ENCODE peak calls at places on chromosome 16, in six cellular contexts. L is Peyer's patch, T is transverse colon, D is ovary, R is cardiac muscle cell, C is heart right ventricle. W is an unnamed sample. For H3K4me1, the result is how much of the 10 kb centered on the place peaks cover.

GRCh38 chr16:5770118-5770517 is 672.5 kb upstream of the EEF2KMT start:
- DNase-seq in T (no peak), L (no peak), C (no peak), D (no peak), R (no peak), W (no peak)

GRCh38 chr16:85028638-85029412 is 1.2 kb downstream of the KIAA0513 start:
- DNase-seq in L (peak), R (no peak), T (peak), C (peak), D (no peak), W (peak)

GRCh38 chr16:23333962-23334361 is 31.9 kb downstream of the SCNN1B start:
- DNase-seq in R (no peak), T (no peak), L (no peak), C (no peak), D (no peak), W (no peak)

GRCh38 chr16:58537124-58537906 is 22.0 kb downstream of the SETD6 start:
- DNase-seq in L (no peak), C (no peak), R (no peak), D (no peak), T (no peak), W (no peak)

GRCh38 chr16:74603848-74604247 is 3.1 kb downstream of the GLG1 start:
- DNase-seq in D (no peak), R (no peak), L (no peak), T (no peak), C (no peak), W (peak)

GRCh38 chr16:85755929-85756768 is 5.3 kb upstream of the C16orf74 start:
- DNase-seq in D (no peak), C (no peak), L (peak), R (no peak), T (peak), W (no peak)

GRCh38 chr16:71426069-71426879 is 15.6 kb downstream of the TLE7 start:
- DNase-seq in D (no peak), R (peak), C (no peak), L (peak), T (peak), W (peak)

GRCh38 chr16:11056090-11056988 is 112.0 kb downstream of the CLEC16A start:
- DNase-seq in C (no peak), L (peak), R (no peak), T (no peak), D (no peak), W (no peak)

GRCh38 chr16:51940183-51940582 is 606.8 kb downstream of the TOX3 start:
- DNase-seq in C (no peak), L (no peak), R (no peak), D (no peak), T (no peak), W (no peak)

GRCh38 chr16:30472328-30472942 is at the start of gene ITGAL:
- DNase-seq in L (peak), T (peak), C (peak), D (no peak), R (no peak), W (peak)

GRCh38 chr16:72834499-72834898 is 213.4 kb downstream of the ZFHX3 start:
- DNase-seq in R (no peak), D (no peak), C (no peak), L (no peak), T (no peak), W (no peak)

GRCh38 chr16:31016018-31016417 is 5.6 kb upstream of the STX1B start:
- DNase-seq in L (no peak), D (no peak), T (no peak), C (no peak), R (no peak), W (no peak)

GRCh38 chr16:22726868-22727267 is 87.1 kb upstream of the HS3ST2 start:
- DNase-seq in C (no peak), L (no peak), R (no peak), T (no peak), D (no peak), W (no peak)

GRCh38 chr16:21277927-21278706 is at the start of gene CRYM:
- DNase-seq in L (peak), T (peak), D (peak), R (peak), C (peak), W (peak)

GRCh38 chr16:75576384-75576811 is 10.2 kb downstream of the GABARAPL2 start:
- DNase-seq in L (no peak), T (no peak), R (no peak), C (no peak), D (no peak), W (no peak)

GRCh38 chr16:47732122-47732805 is 271.1 kb downstream of the PHKB start:
- DNase-seq in T (no peak), L (no peak), D (no peak), C (no peak), R (no peak), W (no peak)

GRCh38 chr16:28623172-28623711 is 13.4 kb upstream of the SULT1A1 start:
- DNase-seq in R (no peak), T (peak), D (peak), L (peak), C (no peak), W (no peak)

GRCh38 chr16:13835357-13835756 is 84.6 kb upstream of the ERCC4 start:
- DNase-seq in L (no peak), C (no peak), R (no peak), D (no peak), T (no peak), W (no peak)

GRCh38 chr16:48321307-48322036 is 63.7 kb downstream of the SIAH1 start:
- DNase-seq in T (no peak), D (no peak), C (no peak), L (no peak), R (no peak), W (no peak)

GRCh38 chr16:80973991-80974390 is 32.7 kb downstream of the CMC2 start:
- DNase-seq in D (no peak), R (no peak), L (no peak), T (no peak), C (no peak), W (no peak)

GRCh38 chr16:86078121-86078600 is 179.2 kb downstream of the IRF8 start:
- DNase-seq in C (no peak), T (peak), D (no peak), L (no peak), R (no peak), W (no peak)

GRCh38 chr16:76441886-76442285 is 164.7 kb downstream of the CNTNAP4 start:
- DNase-seq in T (no peak), D (no peak), L (no peak), R (no peak), C (no peak), W (no peak)

GRCh38 chr16:66150691-66151090 is 215.8 kb upstream of the CDH5 start:
- DNase-seq in R (no peak), T (peak), C (no peak), L (no peak), D (no peak), W (no peak)

GRCh38 chr16:84608281-84608680 is 9.6 kb downstream of the COTL1 start:
- DNase-seq in R (no peak), C (no peak), L (no peak), T (no peak), D (no peak), W (no peak)

GRCh38 chr16:73732681-73733080 is 563.9 kb upstream of the PSMD7 start:
- DNase-seq in D (no peak), C (no peak), R (no peak), T (no peak), L (no peak), W (no peak)

GRCh38 chr16:57876210-57876609 is 73.9 kb upstream of the KIFC3 start:
- DNase-seq in L (no peak), T (no peak), C (no peak), R (no peak), D (no peak), W (no peak)

GRCh38 chr16:83589576-83589975 is 218.2 kb upstream of the HSBP1 start:
- DNase-seq in D (no peak), L (no peak), C (no peak), T (no peak), R (no peak), W (no peak)

GRCh38 chr16:74309789-74310781 is 13.5 kb downstream of the PSMD7 start:
- DNase-seq in D (no peak), C (no peak), R (peak), T (no peak), L (no peak), W (peak)

GRCh38 chr16:49596699-49597291 is 223.2 kb downstream of the C16orf78 start:
- DNase-seq in C (no peak), T (no peak), D (no peak), L (no peak), R (no peak), W (no peak)

GRCh38 chr16:85557976-85558589 is 55.0 kb upstream of the GSE1 start:
- DNase-seq in D (no peak), T (peak), R (no peak), L (peak), C (no peak), W (no peak)

GRCh38 chr16:75198135-75198600 is 8.8 kb downstream of the CTRB2 start:
- DNase-seq in L (no peak), R (no peak), T (no peak), C (no peak), D (no peak), W (no peak)

GRCh38 chr16:85192736-85193493 is 80.6 kb upstream of the CIBAR2 start:
- DNase-seq in L (no peak), D (no peak), C (no peak), R (no peak), T (no peak), W (no peak)

GRCh38 chr16:82943371-82943770 is 316.6 kb downstream of the CDH13 start:
- DNase-seq in R (no peak), D (no peak), C (no peak), T (no peak), L (no peak), W (no peak)

GRCh38 chr16:13665876-13666275 is 254.1 kb upstream of the ERCC4 start:
- DNase-seq in D (no peak), C (no peak), R (no peak), T (no peak), L (no peak), W (no peak)

GRCh38 chr16:65661451-65661850 is 539.6 kb upstream of the CDH11 start:
- DNase-seq in R (no peak), C (no peak), D (no peak), T (no peak), L (no peak), W (no peak)

GRCh38 chr16:49986351-49987124 is 38.5 kb upstream of the CNEP1R1 start:
- DNase-seq in R (no peak), L (no peak), C (peak), D (no peak), T (no peak), W (peak)

GRCh38 chr16:29825145-29826044 is 5.1 kb downstream of the MVP start:
- DNase-seq in T (peak), L (peak), R (no peak), C (peak), D (peak), W (no peak)

GRCh38 chr16:70703041-70703834 is 17.4 kb upstream of the MTSS2 start:
- DNase-seq in L (no peak), R (peak), T (peak), D (peak), C (peak), W (peak)

GRCh38 chr16:69410285-69410990 is 14.0 kb upstream of the CYB5B start:
- DNase-seq in T (no peak), L (no peak), R (no peak), D (no peak), C (no peak), W (no peak)

GRCh38 chr16:24493859-24494258 is 45.5 kb upstream of the RBBP6 start:
- DNase-seq in C (no peak), R (no peak), T (no peak), L (no peak), D (no peak), W (peak)
- H3K4me1 ChIP-seq in C (under half), R (under half), T (under half), L (under half), D (under half), W (under half)

GRCh38 chr16:2027024-2028010 is 615 bp downstream of the NHERF2 start:
- DNase-seq in C (peak), D (peak), L (no peak), T (no peak), R (no peak), W (no peak)
- H3K4me1 ChIP-seq in C (under half), D (under half), L (half or more), T (under half), R (under half), W (under half)

DNA sequence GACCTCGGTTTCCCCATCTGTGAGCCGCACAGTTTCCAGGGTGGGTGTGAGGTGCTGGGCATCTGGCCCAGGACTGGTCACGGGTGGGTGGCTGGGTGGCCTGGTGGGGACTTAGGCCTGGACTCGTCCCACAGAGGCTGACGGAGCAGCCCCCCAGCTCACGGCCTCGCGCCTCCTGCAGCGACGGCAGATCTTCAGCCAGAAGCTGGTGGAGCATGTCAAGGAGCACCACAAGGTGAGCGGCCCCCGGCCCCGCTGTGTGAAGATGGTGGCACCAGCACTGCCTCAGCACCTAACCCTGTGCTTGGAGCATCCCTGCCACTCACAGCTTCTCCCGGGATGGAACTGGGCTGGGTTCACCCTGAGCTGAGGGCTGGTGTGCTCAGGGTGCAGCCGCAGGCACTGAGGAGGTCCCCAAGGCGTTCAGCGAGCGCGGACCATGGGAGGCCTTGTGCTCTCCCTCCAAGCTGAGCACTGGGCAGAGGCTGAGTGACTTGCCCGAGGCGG is 2.4 kb downstream of the CDT1 start:
- DNase-seq in L (no peak), R (no peak), T (no peak), D (no peak), C (no peak), W (no peak)
- H3K4me1 ChIP-seq in L (under half), R (under half), T (under half), D (under half), C (under half), W (under half)

GRCh38 chr16:3823427-3823826 is 57.1 kb downstream of the CREBBP start:
- DNase-seq in C (no peak), T (no peak), D (no peak), L (no peak), R (no peak), W (no peak)
- H3K4me1 ChIP-seq in C (under half), T (under half), D (under half), L (half or more), R (under half), W (under half)